ENCODE peak calls at places on chromosomes 1 and 21, in seven cellular contexts. Z is IMR-90, S is transverse colon, J is stomach, O is A549, D is GM12878, Y is ovary. B is an unnamed sample.
A peak's percentile ranks its signal among the peaks of the same experiment; 100 is the strongest.

GRCh38 chr1:109969430-109969829 is 15.1 kb upstream of the AHCYL1 start:
- DNase-seq in O (no peak), D (no peak), Z (peak; percentile 84), Y (no peak), S (no peak), J (no peak), B (no peak)

GRCh38 chr1:67853704-67854103 is 20.4 kb upstream of the GNG12 start:
- DNase-seq in O (peak; percentile 83), S (peak; percentile 52), J (peak; percentile 51), D (no peak), Y (peak; percentile 86), Z (peak; percentile 86), B (no peak)

GRCh38 chr1:93323185-93323820 is 22.4 kb upstream of the DR1 start:
- DNase-seq in Z (no peak), Y (no peak), J (no peak), D (no peak), S (no peak), O (no peak), B (no peak)

GRCh38 chr21:44085491-44086321 is 21.5 kb upstream of the PWP2 start:
- DNase-seq in Y (no peak), J (peak; percentile 33), D (no peak), S (no peak), O (no peak), Z (no peak), B (no peak)

GRCh38 chr1:234969011-234969441 is 159.6 kb downstream of the TOMM20 start:
- DNase-seq in O (no peak), Z (peak; percentile 84), J (no peak), Y (no peak), D (no peak), S (no peak), B (no peak)

GRCh38 chr21:42525228-42525604 is 11.6 kb downstream of the SLC37A1 start:
- DNase-seq in J (no peak), D (no peak), Y (peak; percentile 75), S (no peak), O (no peak), Z (peak; percentile 15), B (no peak)

GRCh38 chr21:38798081-38798480 is 7.6 kb upstream of the ETS2 start:
- DNase-seq in D (no peak), Y (no peak), Z (no peak), S (no peak), O (no peak), J (no peak), B (no peak)

GRCh38 chr1:93666613-93667384 is 14.8 kb downstream of the BCAR3 start:
- DNase-seq in Y (no peak), J (peak; percentile 34), S (no peak), Z (peak; percentile 72), D (no peak), O (peak; percentile 45), B (peak; percentile 86)

GRCh38 chr1:38835230-38835827 is 24.2 kb downstream of the RRAGC start:
- DNase-seq in Z (peak; percentile 87), J (no peak), D (peak; percentile 60), O (peak; percentile 82), Y (no peak), S (peak; percentile 19), B (peak; percentile 77)

GRCh38 chr1:86998727-86999126 is 84.3 kb downstream of the HS2ST1 start:
- DNase-seq in Y (no peak), S (no peak), Z (no peak), D (no peak), O (no peak), J (no peak), B (no peak)

GRCh38 chr1:97304366-97304765 is 582.8 kb downstream of the PTBP2 start:
- DNase-seq in S (no peak), Y (no peak), O (no peak), D (no peak), J (no peak), Z (no peak), B (no peak)

GRCh38 chr1:228976316-228976715 is 241.0 kb downstream of the RHOU start:
- DNase-seq in Z (no peak), S (no peak), O (no peak), Y (no peak), J (no peak), D (no peak), B (no peak)

GRCh38 chr1:84145051-84145450 is 980 bp downstream of the PRKACB start:
- DNase-seq in Z (peak; percentile 23), S (peak; percentile 18), D (no peak), Y (no peak), J (no peak), O (no peak), B (no peak)

GRCh38 chr1:84141177-84142003 is 2.7 kb upstream of the PRKACB start:
- DNase-seq in S (no peak), Z (peak; percentile 40), O (no peak), D (no peak), Y (no peak), J (no peak), B (no peak)

GRCh38 chr1:84148758-84149157 is 4.7 kb downstream of the PRKACB start:
- DNase-seq in S (no peak), J (no peak), O (no peak), D (no peak), Z (no peak), Y (no peak), B (no peak)

GRCh38 chr1:84146375-84147032 is 2.4 kb downstream of the PRKACB start:
- DNase-seq in Z (peak; percentile 78), D (no peak), J (no peak), S (no peak), Y (no peak), O (peak; percentile 6), B (no peak)

DNA sequence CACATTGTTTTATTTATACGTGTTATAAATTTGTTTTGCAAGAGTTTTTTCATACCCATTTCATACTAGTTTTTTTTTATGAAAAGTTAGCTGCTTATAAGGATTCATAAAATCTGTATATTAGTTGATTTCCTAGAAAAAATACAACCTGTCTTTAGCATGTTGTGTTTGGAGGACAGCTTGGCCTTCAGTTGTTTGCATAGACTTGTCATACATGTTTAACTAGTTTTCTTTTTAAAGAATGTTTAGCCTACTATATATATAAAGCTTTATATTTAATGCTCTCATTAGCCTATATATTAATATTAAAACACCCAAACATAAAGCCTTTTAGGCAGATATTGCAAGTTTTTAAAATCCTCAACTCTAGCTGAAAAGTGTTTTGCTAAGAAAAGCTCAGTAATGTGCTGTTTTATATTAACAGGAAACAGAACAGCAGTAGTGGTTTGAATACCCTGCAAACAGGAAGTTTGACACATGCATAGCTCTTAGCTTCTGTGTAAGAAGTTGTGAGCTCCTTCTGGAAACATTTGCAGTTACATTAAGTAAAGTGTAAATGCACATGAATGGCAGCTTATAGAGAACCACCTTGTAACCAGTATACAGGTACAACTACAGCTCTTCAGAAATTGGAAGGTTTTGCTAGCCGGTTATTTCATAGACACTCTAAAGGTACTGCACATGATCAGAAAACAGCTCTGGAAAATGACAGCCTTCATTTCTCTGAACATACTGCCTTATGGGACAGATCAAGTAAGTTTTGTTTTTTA is at the start of gene PRKACB:
- DNase-seq in O (no peak), D (peak; percentile 24), S (no peak), Z (peak; percentile 62), Y (no peak), J (no peak), B (no peak)
- TF ChIP-seq POLR2A in O (no peak), D (no peak), S (peak; percentile 76), Z (no peak), Y (no peak), J (no peak), B (no peak)

DNA sequence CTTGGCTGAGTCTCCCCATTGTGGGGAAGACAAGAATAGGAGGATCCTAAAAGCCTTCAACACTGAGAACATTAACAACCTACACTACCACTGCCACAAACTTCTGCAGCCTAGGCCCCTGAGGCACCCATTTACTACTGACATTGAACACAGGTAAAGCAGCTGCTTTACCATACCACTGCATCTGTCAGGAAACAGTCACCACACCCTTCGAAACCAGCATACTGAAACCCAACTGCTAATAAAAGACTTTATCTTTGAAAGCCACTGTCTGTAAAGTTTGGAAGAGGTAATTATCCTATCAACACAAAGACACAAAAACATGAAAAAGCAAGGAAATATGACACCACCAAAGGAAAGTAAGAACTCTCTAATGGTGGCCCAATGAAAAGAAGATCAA is 7.4 kb downstream of the IFNAR1 start:
- DNase-seq in D (no peak), Z (no peak), Y (no peak), O (no peak), S (no peak), J (no peak), B (no peak)
- H3K27ac ChIP-seq in D (peak overlapping the region; percentile 82), Z (no peak overlapping the region), Y (no peak overlapping the region), O (no peak overlapping the region), S (peak overlapping the region; percentile 36), J (no peak overlapping the region), B (no peak overlapping the region)

DNA sequence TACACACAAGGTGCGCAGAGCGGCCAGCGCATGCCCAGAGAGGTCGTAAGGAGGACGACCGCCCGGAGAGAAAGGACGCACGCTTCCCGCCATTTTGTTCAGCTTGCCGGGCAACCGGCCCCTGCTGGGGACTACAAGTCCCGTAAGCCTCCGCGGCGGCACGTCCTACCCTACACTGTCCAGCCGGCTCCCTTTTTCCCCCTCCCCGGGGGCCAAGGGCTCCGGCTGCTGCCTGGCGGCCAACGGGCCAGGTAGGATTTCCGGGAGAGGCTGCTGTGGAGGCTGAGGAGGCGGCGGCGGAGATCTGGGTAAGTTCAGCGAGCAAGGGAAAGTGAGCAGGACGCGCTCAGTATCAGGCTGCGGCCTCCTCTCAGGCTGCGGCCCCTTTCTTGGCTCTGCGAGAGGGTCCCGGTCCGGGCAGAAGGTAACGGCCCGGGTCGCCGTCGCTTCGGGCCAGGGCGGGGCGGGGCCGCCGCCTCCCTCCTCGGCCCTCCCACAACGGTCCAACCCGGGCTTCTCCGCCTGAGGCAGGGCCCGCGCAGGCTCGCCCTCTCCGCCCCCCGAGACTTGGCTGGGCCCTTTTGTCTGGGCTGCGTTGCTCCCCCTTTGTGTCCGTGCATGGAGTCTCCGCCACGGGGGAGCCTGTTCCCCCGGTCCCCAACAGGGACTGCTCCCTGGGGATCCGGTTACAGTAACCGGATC is at the start of gene PHACTR4:
- DNase-seq in Z (peak; percentile 91), S (peak; percentile 94), D (peak; percentile 61), J (peak; percentile 94), Y (peak; percentile 93), O (peak; percentile 95), B (peak; percentile 92)
- TF ChIP-seq POLR2A in Z (peak; percentile 76), S (peak; percentile 88), D (peak; percentile 79), J (peak; percentile 47), Y (peak; percentile 79), O (peak; percentile 74), B (peak; percentile 86)

DNA sequence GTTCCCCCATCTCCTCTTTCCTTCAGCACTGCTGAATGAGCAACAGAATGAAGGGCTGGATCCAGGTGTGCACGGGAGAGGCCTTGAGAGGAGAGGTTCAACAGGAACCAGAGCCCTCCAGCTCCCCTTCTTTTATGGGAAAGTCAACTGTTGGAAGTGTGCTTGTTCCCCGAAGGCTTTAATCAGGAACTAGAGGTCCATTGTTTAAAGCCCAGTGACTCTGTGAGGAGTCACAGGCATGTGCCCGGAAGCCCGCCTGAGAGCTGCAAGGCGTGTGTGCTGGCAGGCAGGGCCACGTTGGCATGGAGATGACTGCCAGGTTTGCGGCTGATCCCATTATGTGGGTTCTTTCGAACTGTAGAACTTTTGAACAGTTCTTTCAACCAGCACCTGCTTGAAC is 3.2 kb downstream of the BACE2 start:
- DNase-seq in D (no peak), O (no peak), J (peak; percentile 87), Y (no peak), S (peak; percentile 43), Z (no peak), B (peak; percentile 84)
- H3K27ac ChIP-seq in D (no peak overlapping the region), O (no peak overlapping the region), J (peak overlapping the region; percentile 84), Y (no peak overlapping the region), S (peak overlapping the region; percentile 8), Z (no peak overlapping the region), B (peak overlapping the region; percentile 95)

DNA sequence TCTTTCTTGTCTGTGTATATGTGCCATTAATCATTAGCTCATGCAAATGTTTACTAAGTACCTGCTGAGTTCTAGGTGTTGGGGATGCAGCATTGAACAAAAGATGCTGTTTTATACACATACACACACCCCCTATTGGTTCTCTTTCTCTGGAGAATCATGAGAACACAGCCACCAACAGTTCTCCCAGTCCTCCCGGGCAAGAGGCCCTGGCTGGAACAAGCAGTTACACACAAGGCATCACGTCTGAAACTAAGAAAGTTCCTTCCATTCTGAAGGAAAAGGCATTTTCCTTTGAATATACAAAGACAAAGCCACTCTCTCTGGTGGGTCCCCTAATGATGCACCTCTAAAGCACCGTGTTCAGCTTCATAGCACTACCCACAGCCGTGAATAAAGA is 10.8 kb downstream of the CASP9 start:
- DNase-seq in Z (no peak), S (no peak), Y (no peak), D (no peak), O (no peak), J (peak; percentile 25), B (no peak)
- TF ChIP-seq POLR2A in Z (no peak), S (no peak), Y (no peak), D (no peak), O (no peak), J (no peak), B (no peak)